ENCODE peak calls at places on chromosomes 16 and 17, in nine cellular contexts. One of them, this sample, is unnamed.

GRCh38 chr16:50007744-50008143 is 17.3 kb upstream of the CNEP1R1 start:
- DNase-seq in GOT3: no peak
- DNase-seq in NCI-H187 treated with DMSO at 0.1 percent for 48 hours: no peak
- DNase-seq in adipocyte: no peak
- DNase-seq in ELF-1: no peak
- DNase-seq in HFFc6: no peak
- DNase-seq in non-pigmented ciliary epithelial cell: no peak
- DNase-seq in HEK293T: no peak
- DNase-seq in LoVo: no peak
- DNase-seq in this sample: no peak

GRCh38 chr16:48188449-48189102 is 32.8 kb upstream of the ABCC12 start:
- DNase-seq in GOT3: no peak
- DNase-seq in NCI-H187 treated with DMSO at 0.1 percent for 48 hours: no peak
- DNase-seq in adipocyte: no peak
- DNase-seq in ELF-1: no peak
- DNase-seq in HFFc6: no peak
- DNase-seq in non-pigmented ciliary epithelial cell: no peak
- DNase-seq in HEK293T: no peak
- DNase-seq in LoVo: no peak
- DNase-seq in this sample: no peak

GRCh38 chr16:56658476-56658875 is 717 bp downstream of the MT1F start:
- DNase-seq in GOT3: no peak
- DNase-seq in NCI-H187 treated with DMSO at 0.1 percent for 48 hours: no peak
- DNase-seq in adipocyte: no peak
- DNase-seq in ELF-1: no peak
- DNase-seq in HFFc6: no peak
- DNase-seq in non-pigmented ciliary epithelial cell: no peak
- DNase-seq in HEK293T: no peak
- DNase-seq in LoVo: no peak
- DNase-seq in this sample: no peak

GRCh38 chr16:29900102-29900887 is at the start of gene ASPHD1:
- DNase-seq in GOT3: peak
- DNase-seq in NCI-H187 treated with DMSO at 0.1 percent for 48 hours: no peak
- DNase-seq in adipocyte: peak
- DNase-seq in ELF-1: peak
- DNase-seq in HFFc6: peak
- DNase-seq in non-pigmented ciliary epithelial cell: peak
- DNase-seq in HEK293T: peak
- DNase-seq in LoVo: peak
- DNase-seq in this sample: peak

GRCh38 chr16:84950906-84951305 is 60.4 kb downstream of the ZDHHC7 start:
- DNase-seq in GOT3: no peak
- DNase-seq in NCI-H187 treated with DMSO at 0.1 percent for 48 hours: no peak
- DNase-seq in adipocyte: no peak
- DNase-seq in ELF-1: peak
- DNase-seq in HFFc6: no peak
- DNase-seq in non-pigmented ciliary epithelial cell: no peak
- DNase-seq in HEK293T: peak
- DNase-seq in LoVo: no peak
- DNase-seq in this sample: no peak

GRCh38 chr16:13957197-13958078 is 37.5 kb downstream of the ERCC4 start:
- DNase-seq in GOT3: peak
- DNase-seq in NCI-H187 treated with DMSO at 0.1 percent for 48 hours: no peak
- DNase-seq in adipocyte: peak
- DNase-seq in ELF-1: peak
- DNase-seq in HFFc6: peak
- DNase-seq in non-pigmented ciliary epithelial cell: peak
- DNase-seq in HEK293T: peak
- DNase-seq in LoVo: peak
- DNase-seq in this sample: peak

GRCh38 chr16:86411878-86412277 is 98.4 kb upstream of the FOXF1 start:
- DNase-seq in GOT3: no peak
- DNase-seq in NCI-H187 treated with DMSO at 0.1 percent for 48 hours: no peak
- DNase-seq in adipocyte: no peak
- DNase-seq in ELF-1: no peak
- DNase-seq in HFFc6: no peak
- DNase-seq in non-pigmented ciliary epithelial cell: no peak
- DNase-seq in HEK293T: no peak
- DNase-seq in LoVo: no peak
- DNase-seq in this sample: no peak

GRCh38 chr17:62780273-62780672 is 27.8 kb downstream of the MARCHF10 start:
- DNase-seq in GOT3: no peak
- DNase-seq in NCI-H187 treated with DMSO at 0.1 percent for 48 hours: no peak
- DNase-seq in adipocyte: no peak
- DNase-seq in ELF-1: no peak
- DNase-seq in HFFc6: no peak
- DNase-seq in non-pigmented ciliary epithelial cell: no peak
- DNase-seq in HEK293T: no peak
- DNase-seq in LoVo: no peak
- DNase-seq in this sample: no peak

GRCh38 chr16:84726670-84727467 is 27.1 kb downstream of the USP10 start:
- DNase-seq in GOT3: no peak
- DNase-seq in NCI-H187 treated with DMSO at 0.1 percent for 48 hours: no peak
- DNase-seq in adipocyte: no peak
- DNase-seq in ELF-1: peak
- DNase-seq in HFFc6: no peak
- DNase-seq in non-pigmented ciliary epithelial cell: no peak
- DNase-seq in HEK293T: no peak
- DNase-seq in LoVo: no peak
- DNase-seq in this sample: no peak

GRCh38 chr17:77287432-77288068 is 146.8 kb downstream of the SEC14L1 start:
- DNase-seq in GOT3: peak
- DNase-seq in NCI-H187 treated with DMSO at 0.1 percent for 48 hours: no peak
- DNase-seq in adipocyte: peak
- DNase-seq in ELF-1: peak
- DNase-seq in HFFc6: peak
- DNase-seq in non-pigmented ciliary epithelial cell: peak
- DNase-seq in HEK293T: peak
- DNase-seq in LoVo: peak
- DNase-seq in this sample: no peak

GRCh38 chr16:63938661-63939060 is 1183.2 kb downstream of the CDH11 start:
- DNase-seq in GOT3: no peak
- DNase-seq in NCI-H187 treated with DMSO at 0.1 percent for 48 hours: no peak
- DNase-seq in adipocyte: peak
- DNase-seq in ELF-1: no peak
- DNase-seq in HFFc6: no peak
- DNase-seq in non-pigmented ciliary epithelial cell: no peak
- DNase-seq in HEK293T: no peak
- DNase-seq in LoVo: no peak
- DNase-seq in this sample: no peak

GRCh38 chr16:85561248-85562101 is 51.6 kb upstream of the GSE1 start:
- DNase-seq in GOT3: no peak
- DNase-seq in NCI-H187 treated with DMSO at 0.1 percent for 48 hours: no peak
- DNase-seq in adipocyte: no peak
- DNase-seq in ELF-1: no peak
- DNase-seq in HFFc6: no peak
- DNase-seq in non-pigmented ciliary epithelial cell: no peak
- DNase-seq in HEK293T: no peak
- DNase-seq in LoVo: no peak
- DNase-seq in this sample: no peak

GRCh38 chr17:29212094-29212631 is 32.0 kb upstream of the MYO18A start:
- DNase-seq in GOT3: no peak
- DNase-seq in NCI-H187 treated with DMSO at 0.1 percent for 48 hours: no peak
- DNase-seq in adipocyte: no peak
- DNase-seq in ELF-1: no peak
- DNase-seq in HFFc6: no peak
- DNase-seq in non-pigmented ciliary epithelial cell: no peak
- DNase-seq in HEK293T: no peak
- DNase-seq in LoVo: no peak
- DNase-seq in this sample: no peak

GRCh38 chr17:4247981-4248388 is 15.8 kb downstream of the ANKFY1 start:
- DNase-seq in GOT3: no peak
- DNase-seq in NCI-H187 treated with DMSO at 0.1 percent for 48 hours: no peak
- DNase-seq in adipocyte: no peak
- DNase-seq in ELF-1: peak
- DNase-seq in HFFc6: no peak
- DNase-seq in non-pigmented ciliary epithelial cell: no peak
- DNase-seq in HEK293T: no peak
- DNase-seq in LoVo: peak
- DNase-seq in this sample: no peak

GRCh38 chr17:61106354-61106753 is 293.3 kb upstream of the TBX2 start:
- DNase-seq in GOT3: no peak
- DNase-seq in NCI-H187 treated with DMSO at 0.1 percent for 48 hours: no peak
- DNase-seq in adipocyte: no peak
- DNase-seq in ELF-1: no peak
- DNase-seq in HFFc6: no peak
- DNase-seq in non-pigmented ciliary epithelial cell: no peak
- DNase-seq in HEK293T: no peak
- DNase-seq in LoVo: no peak
- DNase-seq in this sample: no peak

GRCh38 chr16:85655216-85656129 is 33.3 kb downstream of the GINS2 start:
- DNase-seq in GOT3: no peak
- DNase-seq in NCI-H187 treated with DMSO at 0.1 percent for 48 hours: no peak
- DNase-seq in adipocyte: no peak
- DNase-seq in ELF-1: no peak
- DNase-seq in HFFc6: no peak
- DNase-seq in non-pigmented ciliary epithelial cell: no peak
- DNase-seq in HEK293T: no peak
- DNase-seq in LoVo: no peak
- DNase-seq in this sample: no peak

GRCh38 chr16:2250652-2251280 is 621 bp downstream of the ECI1 start:
- DNase-seq in GOT3: no peak
- DNase-seq in NCI-H187 treated with DMSO at 0.1 percent for 48 hours: no peak
- DNase-seq in adipocyte: peak
- DNase-seq in ELF-1: peak
- DNase-seq in HFFc6: peak
- DNase-seq in non-pigmented ciliary epithelial cell: no peak
- DNase-seq in HEK293T: no peak
- DNase-seq in LoVo: peak
- DNase-seq in this sample: peak

GRCh38 chr17:81295678-81296381 is 723 bp upstream of the SLC38A10 start:
- DNase-seq in GOT3: no peak
- DNase-seq in NCI-H187 treated with DMSO at 0.1 percent for 48 hours: peak
- DNase-seq in adipocyte: peak
- DNase-seq in ELF-1: peak
- DNase-seq in HFFc6: peak
- DNase-seq in non-pigmented ciliary epithelial cell: no peak
- DNase-seq in HEK293T: peak
- DNase-seq in LoVo: peak
- DNase-seq in this sample: no peak